ENCODE peak calls at places on chromosome 18, in seven cellular contexts. P, K, U, R, W, H and O are unnamed samples. For H3K4me1, the result is how much of the 10 kb centered on the place peaks cover.

GRCh38 chr18:71485578-71485977 is 1058.6 kb downstream of the CBLN2 start:
- DNase-seq in H (no peak), W (no peak), P (no peak), U (no peak), K (no peak), R (no peak), O (no peak)

GRCh38 chr18:63518178-63519012 is 23.8 kb upstream of the SERPINB12 start:
- DNase-seq in P (peak), H (peak), R (no peak), U (peak), K (peak), W (peak), O (no peak)

GRCh38 chr18:50193796-50194622 is 938 bp downstream of the MYO5B start:
- DNase-seq in W (no peak), U (peak), R (peak), P (no peak), K (no peak), H (no peak), O (peak)

GRCh38 chr18:22368066-22368465 is 49.6 kb downstream of the CTAGE1 start:
- DNase-seq in P (no peak), R (no peak), U (no peak), W (no peak), H (no peak), K (no peak), O (no peak)

GRCh38 chr18:55405655-55406373 is 182.2 kb downstream of the TCF4 start:
- DNase-seq in R (no peak), P (no peak), H (peak), K (peak), U (no peak), W (no peak), O (no peak)

GRCh38 chr18:22169011-22169888 is at the start of gene GATA6:
- DNase-seq in P (peak), H (peak), R (no peak), K (peak), W (peak), U (peak), O (peak)

GRCh38 chr18:62555135-62555534 is 32.3 kb downstream of the ZCCHC2 start:
- DNase-seq in H (no peak), W (no peak), P (no peak), K (peak), R (no peak), U (no peak), O (no peak)

GRCh38 chr18:9755603-9756002 is 47.5 kb downstream of the RAB31 start:
- DNase-seq in H (no peak), R (no peak), W (no peak), K (peak), U (no peak), P (no peak), O (no peak)

GRCh38 chr18:10927290-10927979 is 221.9 kb downstream of the PIEZO2 start:
- DNase-seq in K (no peak), H (no peak), P (no peak), R (no peak), U (no peak), W (no peak), O (no peak)

GRCh38 chr18:62963522-62963921 is 248.2 kb downstream of the PHLPP1 start:
- DNase-seq in W (no peak), U (no peak), H (no peak), K (no peak), P (no peak), R (no peak), O (no peak)

GRCh38 chr18:2843161-2843560 is 3.6 kb upstream of the EMILIN2 start:
- DNase-seq in K (no peak), R (no peak), U (no peak), W (no peak), P (no peak), H (peak), O (no peak)

GRCh38 chr18:66432636-66433035 is 171.3 kb downstream of the CDH19 start:
- DNase-seq in U (no peak), R (no peak), W (no peak), P (no peak), K (no peak), H (no peak), O (no peak)

GRCh38 chr18:41134426-41134825 is 820.6 kb upstream of the PIK3C3 start:
- DNase-seq in R (no peak), W (no peak), P (no peak), U (no peak), H (no peak), K (no peak), O (no peak)

GRCh38 chr18:35694803-35695202 is 113.3 kb downstream of the GALNT1 start:
- DNase-seq in W (no peak), R (no peak), U (no peak), P (no peak), H (no peak), K (no peak), O (no peak)

GRCh38 chr18:23036611-23037259 is 98.5 kb upstream of the CABLES1 start:
- DNase-seq in R (no peak), H (no peak), K (peak), U (no peak), P (no peak), W (no peak), O (no peak)

GRCh38 chr18:79772108-79772864 is 25.5 kb upstream of the KCNG2 start:
- DNase-seq in P (no peak), K (no peak), U (no peak), H (no peak), W (no peak), R (no peak), O (no peak)

GRCh38 chr18:58148954-58149471 is 105.0 kb downstream of the NEDD4L start:
- DNase-seq in U (no peak), K (peak), W (no peak), H (peak), P (no peak), R (no peak), O (no peak)

GRCh38 chr18:46868171-46868921 is 49.0 kb downstream of the PIAS2 start:
- DNase-seq in U (no peak), W (no peak), P (no peak), K (no peak), H (no peak), R (no peak), O (no peak)
- H3K27ac ChIP-seq in U (no peak), W (no peak), P (peak), K (no peak), H (no peak), R (peak), O (no peak)

GRCh38 chr18:39521164-39521563 is 1955.6 kb upstream of the CELF4 start:
- DNase-seq in K (no peak), P (no peak), U (no peak), R (no peak), H (no peak), W (no peak), O (no peak)
- H3K4me1 ChIP-seq in K (under half), P (under half), U (under half), R (under half), H (under half), W (under half), O (under half)

DNA sequence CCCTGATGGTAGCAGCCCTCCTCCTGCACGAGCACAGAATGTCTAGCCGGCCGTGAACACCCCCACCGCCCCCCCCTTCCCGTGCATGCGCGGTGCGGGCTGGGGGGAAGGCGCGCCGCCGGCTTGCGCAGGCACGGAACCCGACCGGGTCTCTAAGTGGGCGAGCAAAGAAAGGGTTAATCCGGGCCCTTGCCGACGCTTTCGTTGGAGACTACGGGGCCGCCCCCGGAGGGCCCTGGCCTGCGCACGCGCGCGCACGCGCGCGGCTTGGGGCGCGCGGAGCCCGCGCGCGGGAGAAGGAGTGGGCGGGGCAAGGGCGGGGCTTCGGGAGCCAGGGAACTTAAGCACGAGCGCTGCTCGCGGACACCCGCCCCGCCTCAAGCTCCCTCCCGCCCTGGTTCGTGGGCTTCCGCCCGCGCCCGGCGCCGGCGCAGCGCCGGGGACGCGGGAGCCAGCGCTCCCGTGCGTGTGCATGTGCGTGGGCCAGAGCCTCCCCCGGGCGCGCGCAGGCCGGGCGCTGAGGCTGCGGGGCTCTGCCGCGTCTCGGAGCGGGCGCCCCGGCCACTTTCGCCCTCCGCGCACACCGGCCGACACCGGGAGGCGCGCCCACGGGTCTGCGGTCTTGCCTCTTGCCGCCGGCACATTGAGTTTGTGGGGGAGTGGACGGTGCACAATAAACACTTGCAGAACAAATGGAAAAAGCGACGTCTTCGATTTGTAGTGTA is 617 bp upstream of the ZBTB14 start:
- DNase-seq in R (peak), P (peak), H (peak), U (peak), K (peak), W (peak), O (peak)
- H3K27ac ChIP-seq in R (peak), P (peak), H (peak), U (peak), K (peak), W (peak), O (peak)

GRCh38 chr18:493974-494601 is 6.4 kb downstream of the COLEC12 start:
- DNase-seq in W (no peak), H (no peak), P (no peak), K (no peak), U (no peak), R (no peak), O (no peak)

GRCh38 chr18:497688-498087 is 2.8 kb downstream of the COLEC12 start:
- DNase-seq in R (no peak), W (no peak), P (no peak), K (no peak), U (no peak), H (no peak), O (no peak)

GRCh38 chr18:495017-495416 is 5.5 kb downstream of the COLEC12 start:
- DNase-seq in H (no peak), R (no peak), K (no peak), P (no peak), W (no peak), U (no peak), O (no peak)

GRCh38 chr18:494602-494983 is 5.9 kb downstream of the COLEC12 start:
- DNase-seq in R (no peak), K (no peak), W (no peak), U (no peak), P (no peak), H (no peak), O (no peak)

DNA sequence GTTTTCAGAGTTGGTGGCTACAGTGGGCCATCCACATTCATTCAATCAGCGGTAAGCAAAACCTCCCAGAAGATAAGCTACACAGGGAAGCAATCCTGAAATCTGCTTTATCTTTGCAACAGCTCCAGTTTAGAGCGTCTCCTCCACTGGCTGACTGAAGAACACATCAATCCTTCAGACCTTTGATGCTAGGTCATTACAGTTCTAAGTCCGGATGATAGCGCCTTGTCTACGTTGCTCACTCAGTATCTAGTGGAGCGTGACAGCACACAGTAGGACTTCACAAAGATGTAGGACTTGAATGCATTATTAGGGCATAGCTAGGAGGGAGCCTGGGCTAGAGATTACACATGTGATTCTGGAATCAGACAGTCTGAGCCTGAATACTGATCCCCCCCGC is 5.0 kb downstream of the COLEC12 start:
- DNase-seq in R (no peak), W (no peak), U (no peak), H (no peak), P (no peak), K (no peak), O (no peak)
- H3K4me1 ChIP-seq in R (under half), W (under half), U (under half), H (under half), P (under half), K (under half), O (under half)

DNA sequence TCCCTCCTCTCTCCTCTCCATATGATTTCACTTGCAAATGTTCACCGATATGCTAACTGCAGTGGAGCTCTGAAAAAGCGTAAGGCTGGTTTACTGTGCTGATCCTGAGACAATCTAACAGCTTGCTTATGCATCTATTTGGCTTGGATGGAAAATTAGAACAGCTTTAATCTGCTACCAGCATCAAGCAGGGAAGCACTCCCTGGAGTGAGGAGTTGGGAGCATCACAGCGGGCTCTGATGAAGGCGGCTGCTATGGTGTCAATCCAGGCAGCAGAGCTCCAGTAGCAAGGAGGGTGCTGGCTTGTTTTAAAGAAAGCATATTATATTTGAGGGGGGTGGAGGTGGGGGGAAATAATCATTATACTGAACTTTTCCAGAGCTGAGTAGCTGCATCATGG is 159.1 kb upstream of the SMIM21 start:
- DNase-seq in R (no peak), H (no peak), W (no peak), P (no peak), K (no peak), U (no peak), O (no peak)
- H3K27ac ChIP-seq in R (no peak), H (no peak), W (no peak), P (no peak), K (no peak), U (no peak), O (no peak)

DNA sequence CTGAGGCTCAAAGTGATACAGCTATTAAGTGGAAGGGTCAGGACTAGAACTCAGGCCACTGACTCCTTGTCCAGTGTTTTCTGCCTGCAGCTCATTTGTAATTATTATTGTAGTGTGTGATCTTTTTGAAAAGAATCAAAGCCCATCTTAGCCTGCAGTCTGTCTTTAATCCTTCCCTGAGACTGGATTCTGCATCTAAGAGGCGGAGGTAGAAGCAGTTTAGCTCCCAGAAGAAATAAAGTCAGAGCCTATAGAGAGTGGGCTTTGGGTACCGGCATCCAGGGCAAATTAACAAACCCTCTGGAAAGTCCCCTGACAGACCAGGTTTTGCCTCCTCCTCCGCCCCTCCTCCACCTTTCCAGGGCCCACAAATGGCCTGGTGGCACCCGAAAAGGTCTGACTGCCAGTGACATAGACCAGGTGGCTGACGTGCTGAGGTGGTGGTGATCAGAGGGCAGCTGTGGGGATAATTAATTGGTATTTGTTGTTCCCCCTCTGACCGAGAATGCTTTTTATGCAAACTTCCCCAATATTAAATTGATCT is 2.2 kb upstream of the RAX start:
- DNase-seq in R (no peak), U (no peak), P (no peak), H (no peak), K (no peak), W (no peak), O (no peak)
- H3K4me1 ChIP-seq in R (under half), U (under half), P (under half), H (under half), K (under half), W (under half), O (under half)

DNA sequence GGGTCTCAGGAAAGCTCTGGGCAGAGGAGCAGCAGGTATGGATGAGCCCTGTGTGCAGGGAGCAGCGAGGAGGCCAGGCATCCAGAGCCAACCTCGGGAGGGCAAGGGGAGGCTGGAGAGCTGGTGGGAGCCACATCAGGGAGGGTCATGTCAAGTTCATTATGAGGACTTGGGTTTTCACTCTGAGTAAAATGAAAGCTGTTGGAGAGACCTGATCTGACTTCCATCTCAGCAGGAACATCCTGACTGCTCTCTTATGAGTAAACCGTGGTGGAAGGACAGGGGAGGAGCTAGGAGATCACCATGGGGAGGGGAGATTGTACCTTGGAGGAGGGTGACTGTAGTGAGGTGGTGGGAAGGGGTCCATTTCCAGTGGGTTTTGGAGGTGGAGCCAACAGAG is 209.8 kb downstream of the LDLRAD4 start:
- DNase-seq in W (no peak), K (no peak), U (no peak), R (no peak), H (no peak), P (no peak), O (no peak)
- H3K27ac ChIP-seq in W (no peak), K (no peak), U (no peak), R (peak), H (no peak), P (no peak), O (no peak)

GRCh38 chr18:24923138-24923537 is 428.8 kb downstream of the ZNF521 start:
- DNase-seq in U (no peak), K (no peak), W (no peak), P (no peak), R (no peak), H (no peak), O (no peak)
- H3K4me1 ChIP-seq in U (under half), K (under half), W (under half), P (under half), R (under half), H (under half), O (under half)